ENCODE peak calls at places on chromosomes 7 and 10, in four cellular contexts. One of them, this sample, is unnamed.

GRCh38 chr10:103661198-103661950 is 167.9 kb downstream of the NEURL1 start:
- DNase-seq in AG04450: peak; percentile 88
- DNase-seq in Peyer's patch: peak; percentile 49
- DNase-seq in PC-9: peak; percentile 50
- DNase-seq in this sample: no peak

GRCh38 chr7:69906309-69906995 is 308.2 kb downstream of the AUTS2 start:
- DNase-seq in AG04450: no peak
- DNase-seq in Peyer's patch: peak; percentile 35
- DNase-seq in PC-9: no peak
- DNase-seq in this sample: no peak

GRCh38 chr7:107959527-107959898 is 43.4 kb downstream of the LAMB1 start:
- DNase-seq in AG04450: no peak
- DNase-seq in Peyer's patch: no peak
- DNase-seq in PC-9: no peak
- DNase-seq in this sample: no peak

GRCh38 chr7:132276986-132277716 is 299.1 kb downstream of the PLXNA4 start:
- DNase-seq in AG04450: no peak
- DNase-seq in Peyer's patch: no peak
- DNase-seq in PC-9: no peak
- DNase-seq in this sample: no peak

GRCh38 chr7:141992154-141992553 is 3.5 kb upstream of the MGAM start:
- DNase-seq in AG04450: no peak
- DNase-seq in Peyer's patch: no peak
- DNase-seq in PC-9: no peak
- DNase-seq in this sample: no peak

GRCh38 chr10:100867564-100867963 is 45.2 kb upstream of the SLF2 start:
- DNase-seq in AG04450: no peak
- DNase-seq in Peyer's patch: no peak
- DNase-seq in PC-9: no peak
- DNase-seq in this sample: no peak

GRCh38 chr10:111837089-111837488 is 346.5 kb downstream of the GPAM start:
- DNase-seq in AG04450: no peak
- DNase-seq in Peyer's patch: no peak
- DNase-seq in PC-9: no peak
- DNase-seq in this sample: no peak

GRCh38 chr10:110006358-110007170 is 1.2 kb upstream of the ADD3 start:
- DNase-seq in AG04450: no peak
- DNase-seq in Peyer's patch: peak; percentile 38
- DNase-seq in PC-9: no peak
- DNase-seq in this sample: no peak

GRCh38 chr10:33566426-33566825 is 232.0 kb upstream of the NRP1 start:
- DNase-seq in AG04450: no peak
- DNase-seq in Peyer's patch: no peak
- DNase-seq in PC-9: no peak
- DNase-seq in this sample: no peak

GRCh38 chr7:74587435-74588126 is 69.9 kb upstream of the GTF2I start:
- DNase-seq in AG04450: peak; percentile 68
- DNase-seq in Peyer's patch: peak; percentile 69
- DNase-seq in PC-9: peak; percentile 79
- DNase-seq in this sample: no peak

GRCh38 chr10:43606323-43607198 is at the start of gene ZNF485:
- DNase-seq in AG04450: no peak
- DNase-seq in Peyer's patch: peak; percentile 59
- DNase-seq in PC-9: no peak
- DNase-seq in this sample: no peak

GRCh38 chr7:22667562-22668239 is 59.3 kb upstream of the IL6 start:
- DNase-seq in AG04450: peak; percentile 57
- DNase-seq in Peyer's patch: no peak
- DNase-seq in PC-9: peak; percentile 100
- DNase-seq in this sample: peak; percentile 76

GRCh38 chr7:5589819-5590595 is 166.4 kb upstream of the TNRC18 start:
- DNase-seq in AG04450: no peak
- DNase-seq in Peyer's patch: no peak
- DNase-seq in PC-9: no peak
- DNase-seq in this sample: no peak

GRCh38 chr7:35908305-35909223 is 107.7 kb downstream of the SEPTIN7 start:
- DNase-seq in AG04450: no peak
- DNase-seq in Peyer's patch: no peak
- DNase-seq in PC-9: no peak
- DNase-seq in this sample: no peak

GRCh38 chr7:87094322-87094721 is 34.9 kb upstream of the ELAPOR2 start:
- DNase-seq in AG04450: no peak
- DNase-seq in Peyer's patch: no peak
- DNase-seq in PC-9: no peak
- DNase-seq in this sample: no peak

GRCh38 chr7:28002638-28003037 is 178.0 kb downstream of the JAZF1 start:
- DNase-seq in AG04450: no peak
- DNase-seq in Peyer's patch: no peak
- DNase-seq in PC-9: no peak
- DNase-seq in this sample: no peak

GRCh38 chr7:105345003-105345402 is 43.7 kb downstream of the SRPK2 start:
- DNase-seq in AG04450: no peak
- DNase-seq in Peyer's patch: no peak
- DNase-seq in PC-9: no peak
- DNase-seq in this sample: no peak

GRCh38 chr7:53191296-53191695 is 155.9 kb downstream of the POM121L12 start:
- DNase-seq in AG04450: no peak
- DNase-seq in Peyer's patch: no peak
- DNase-seq in PC-9: no peak
- DNase-seq in this sample: no peak

GRCh38 chr7:84139986-84140729 is 54.4 kb downstream of the SEMA3A start:
- DNase-seq in AG04450: no peak
- DNase-seq in Peyer's patch: no peak
- DNase-seq in PC-9: no peak
- DNase-seq in this sample: no peak

GRCh38 chr10:17854044-17854652 is 45.0 kb downstream of the MRC1 start:
- DNase-seq in AG04450: no peak
- DNase-seq in Peyer's patch: no peak
- DNase-seq in PC-9: no peak
- DNase-seq in this sample: no peak

GRCh38 chr7:21898265-21898930 is 47.3 kb downstream of the CDCA7L start:
- DNase-seq in AG04450: no peak
- DNase-seq in Peyer's patch: peak; percentile 45
- DNase-seq in PC-9: no peak
- DNase-seq in this sample: no peak

GRCh38 chr10:89431977-89432376 is 17.6 kb downstream of the IFIT5 start:
- DNase-seq in AG04450: no peak
- DNase-seq in Peyer's patch: no peak
- DNase-seq in PC-9: peak; percentile 44
- DNase-seq in this sample: no peak

GRCh38 chr7:88306590-88307048 is at the start of gene STEAP4:
- DNase-seq in AG04450: no peak
- DNase-seq in Peyer's patch: no peak
- DNase-seq in PC-9: peak; percentile 89
- DNase-seq in this sample: peak; percentile 58

GRCh38 chr10:10804998-10805737 is 212.5 kb upstream of the CELF2 start:
- DNase-seq in AG04450: no peak
- DNase-seq in Peyer's patch: no peak
- DNase-seq in PC-9: peak; percentile 90
- DNase-seq in this sample: peak; percentile 45

GRCh38 chr7:148400101-148400500 is 190.5 kb upstream of the C7orf33 start:
- DNase-seq in AG04450: no peak
- DNase-seq in Peyer's patch: no peak
- DNase-seq in PC-9: no peak
- DNase-seq in this sample: no peak

GRCh38 chr10:60387531-60387930 is 2.1 kb downstream of the ANK3 start:
- DNase-seq in AG04450: no peak
- DNase-seq in Peyer's patch: no peak
- DNase-seq in PC-9: no peak
- DNase-seq in this sample: no peak

GRCh38 chr10:26087666-26088065 is 128.9 kb upstream of the GAD2 start:
- DNase-seq in AG04450: no peak
- DNase-seq in Peyer's patch: no peak
- DNase-seq in PC-9: no peak
- DNase-seq in this sample: no peak

DNA sequence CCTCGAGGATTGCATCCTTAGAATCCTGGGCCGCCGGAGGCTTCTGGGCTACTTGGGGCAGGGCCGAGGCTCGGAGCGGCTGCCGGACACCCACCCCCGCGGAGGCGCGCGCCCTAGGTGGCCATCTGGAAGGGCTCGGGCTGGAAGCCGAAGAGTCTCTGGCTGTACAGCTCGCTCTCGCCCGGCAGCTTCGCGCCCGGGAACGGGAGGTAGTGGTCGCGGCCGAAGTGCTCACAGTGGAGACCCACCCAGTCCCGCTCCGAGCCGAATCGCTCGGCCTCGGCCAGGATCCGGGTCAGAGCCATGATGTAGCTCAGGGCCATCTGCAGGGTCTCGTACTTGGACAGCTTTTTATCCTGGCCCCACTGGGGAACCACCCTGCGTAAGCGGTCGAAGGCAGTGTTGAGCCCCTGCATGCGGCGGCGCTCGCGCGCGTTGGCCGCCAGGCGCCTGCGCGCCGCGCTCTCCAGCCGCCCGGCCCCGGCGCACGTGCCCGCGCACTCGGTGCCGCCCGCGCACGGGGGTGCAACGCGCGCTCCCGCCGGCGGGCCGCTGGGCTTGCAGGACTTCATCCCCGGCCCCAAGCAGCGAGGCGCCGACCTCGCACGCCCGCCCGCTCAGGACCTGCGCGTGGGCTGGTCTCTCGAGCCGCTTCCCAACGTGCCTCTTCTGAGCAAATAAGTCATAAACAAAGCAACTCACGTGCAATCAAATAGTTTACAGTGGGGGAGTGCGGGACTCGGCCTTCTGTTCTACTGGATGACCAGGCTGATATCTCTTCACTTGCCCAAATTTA is 609 bp downstream of the ATOH7 start:
- DNase-seq in AG04450: no peak
- DNase-seq in Peyer's patch: no peak
- DNase-seq in PC-9: peak; percentile 39
- DNase-seq in this sample: no peak
- H3K27ac ChIP-seq in AG04450: peak overlapping the region; percentile 88
- H3K27ac ChIP-seq in Peyer's patch: peak overlapping the region; percentile 27
- H3K27ac ChIP-seq in PC-9: no peak overlapping the region
- H3K27ac ChIP-seq in this sample: no peak overlapping the region

DNA sequence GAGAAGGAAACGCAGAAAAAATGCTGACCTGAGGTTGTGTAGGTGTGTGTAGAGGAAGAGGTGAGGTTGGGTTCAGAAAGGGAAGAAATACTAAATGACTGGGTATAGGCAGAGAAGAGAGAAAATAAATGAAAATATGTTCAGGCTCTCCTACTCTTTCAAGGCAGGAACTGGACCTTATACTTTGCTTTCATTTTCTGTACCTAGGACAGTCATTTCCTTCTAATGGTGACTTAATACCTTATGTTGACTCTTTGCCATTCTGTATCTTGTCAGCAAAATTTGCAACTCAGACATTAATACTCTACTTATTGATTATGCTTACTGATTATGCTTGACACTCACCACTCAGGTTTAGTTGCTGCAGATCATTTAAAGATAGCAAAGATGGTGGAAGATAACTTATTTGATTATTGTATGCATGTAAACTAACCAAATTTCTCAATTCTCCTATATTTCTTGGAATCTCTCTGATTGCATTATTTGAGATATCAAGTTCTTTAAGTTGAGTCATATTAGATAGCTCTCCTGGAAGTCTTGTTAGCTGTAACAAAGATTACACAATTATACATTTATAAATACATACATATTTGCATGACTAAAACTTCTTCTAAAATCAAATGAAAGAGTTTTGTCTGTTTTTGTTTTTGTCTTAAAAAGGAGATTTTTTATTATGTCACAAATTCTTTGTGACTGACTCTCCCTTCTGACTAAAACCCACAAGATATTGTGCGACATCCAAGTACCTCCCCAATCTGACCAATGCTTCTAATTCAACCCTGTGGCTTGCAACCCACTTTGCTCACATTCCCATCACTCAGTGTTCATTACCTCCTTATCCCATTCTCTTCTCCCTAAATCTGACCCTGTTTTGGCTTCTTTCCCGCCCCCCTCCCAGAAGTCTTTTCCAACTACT is 20.0 kb downstream of the LRRD1 start:
- DNase-seq in AG04450: peak; percentile 64
- DNase-seq in Peyer's patch: no peak
- DNase-seq in PC-9: no peak
- DNase-seq in this sample: no peak
- H3K27ac ChIP-seq in AG04450: no peak overlapping the region
- H3K27ac ChIP-seq in Peyer's patch: no peak overlapping the region
- H3K27ac ChIP-seq in PC-9: no peak overlapping the region
- H3K27ac ChIP-seq in this sample: no peak overlapping the region

DNA sequence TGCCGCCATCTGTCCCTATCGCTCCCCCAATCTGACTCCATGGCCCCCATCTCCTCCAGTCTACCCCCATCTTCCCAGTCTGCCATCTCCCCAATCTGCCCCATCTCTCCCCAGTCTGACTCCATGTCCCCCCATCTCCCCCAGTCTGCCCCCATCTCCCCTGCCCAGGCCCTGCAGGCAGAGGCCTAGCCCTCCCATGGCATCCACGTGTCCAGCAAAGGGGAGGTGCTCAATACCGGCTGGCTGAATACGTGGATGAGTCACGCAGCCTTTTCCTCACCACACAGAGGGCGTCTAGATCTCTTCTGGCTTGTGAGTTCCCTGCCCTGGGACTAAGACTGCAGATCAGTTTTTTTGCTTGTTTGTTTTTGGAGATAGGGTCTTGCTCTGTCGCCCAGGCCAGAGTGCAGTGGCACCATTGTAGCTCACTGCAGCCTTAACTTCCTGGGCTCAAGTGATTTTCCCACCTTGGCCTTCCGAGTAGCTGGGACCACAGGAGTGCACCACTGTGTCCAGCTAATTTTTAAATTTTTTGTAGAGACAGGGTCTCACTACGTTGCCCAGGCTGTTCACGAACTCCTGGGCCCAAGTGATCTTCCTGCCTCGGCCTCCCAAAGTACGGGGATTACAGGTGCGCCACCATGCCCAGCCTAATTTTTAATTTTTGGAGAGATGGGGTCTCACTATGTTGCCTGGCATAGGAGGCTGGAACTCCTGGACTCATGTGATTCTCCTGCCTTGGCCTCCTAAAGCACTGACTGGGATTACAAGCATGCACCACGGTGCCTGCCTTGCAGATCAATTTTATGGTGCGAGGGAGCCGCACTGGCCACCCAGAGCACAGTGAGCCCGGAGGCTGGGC is 15.3 kb upstream of the GPR146 start:
- DNase-seq in AG04450: peak; percentile 73
- DNase-seq in Peyer's patch: peak; percentile 56
- DNase-seq in PC-9: peak; percentile 91
- DNase-seq in this sample: peak; percentile 73
- H3K27ac ChIP-seq in AG04450: peak overlapping the region; percentile 91
- H3K27ac ChIP-seq in Peyer's patch: peak overlapping the region; percentile 86
- H3K27ac ChIP-seq in PC-9: peak overlapping the region; percentile 35
- H3K27ac ChIP-seq in this sample: peak overlapping the region; percentile 77

DNA sequence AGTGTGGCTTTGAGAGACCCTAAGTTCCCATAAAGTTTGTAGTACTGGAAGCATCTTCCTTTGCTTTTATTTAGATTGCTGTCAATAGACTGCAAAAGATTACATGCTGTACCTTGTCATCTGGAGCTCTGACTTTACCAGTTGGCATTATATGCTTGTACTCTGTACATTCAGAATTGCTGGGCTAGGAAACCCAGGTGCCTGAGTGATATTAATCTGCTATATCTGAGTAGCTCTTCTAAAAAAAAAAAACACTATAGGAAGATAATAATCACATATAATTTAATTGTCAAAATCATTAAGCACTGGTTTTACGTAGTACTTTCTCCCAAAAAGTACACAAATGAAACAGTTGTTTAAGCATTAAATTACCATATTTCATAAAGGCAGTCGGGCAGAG is 12.3 kb downstream of the GATA3 start:
- DNase-seq in AG04450: no peak
- DNase-seq in Peyer's patch: no peak
- DNase-seq in PC-9: no peak
- DNase-seq in this sample: no peak
- H3K27ac ChIP-seq in AG04450: no peak overlapping the region
- H3K27ac ChIP-seq in Peyer's patch: no peak overlapping the region
- H3K27ac ChIP-seq in PC-9: peak overlapping the region; percentile 10
- H3K27ac ChIP-seq in this sample: no peak overlapping the region

This sample was measured in epithelial cell of prostate.